ENCODE peak calls at places on chromosomes 1 and 21, in five cellular contexts. I is fibroblast of lung, P is body of pancreas, U is transverse colon, D is uterus. G is an unnamed sample.
A peak's percentile ranks its signal among the peaks of the same experiment; 100 is the strongest.

GRCh38 chr1:116515702-116516101 is 55.1 kb downstream of the CD58 start:
- DNase-seq in I (no peak), U (no peak), P (no peak), D (no peak), G (no peak)

GRCh38 chr1:233364695-233365539 is 37.4 kb downstream of the MAP3K21 start:
- DNase-seq in D (no peak), I (peak; percentile 19), U (no peak), P (no peak), G (no peak)

GRCh38 chr1:92961131-92961895 is at the start of gene DIPK1A:
- DNase-seq in I (peak; percentile 75), U (peak; percentile 82), D (peak; percentile 78), P (peak; percentile 73), G (peak; percentile 76)

GRCh38 chr1:17259233-17259873 is 10.5 kb downstream of the PADI3 start:
- DNase-seq in I (peak; percentile 66), U (no peak), D (no peak), P (no peak), G (no peak)

GRCh38 chr1:169312084-169312954 is 55.3 kb downstream of the NME7 start:
- DNase-seq in D (no peak), U (no peak), I (peak; percentile 99), P (no peak), G (no peak)

GRCh38 chr1:91774520-91775203 is 111.3 kb downstream of the TGFBR3 start:
- DNase-seq in I (peak; percentile 75), D (no peak), U (no peak), P (no peak), G (no peak)

GRCh38 chr1:24683713-24684162 is 40.6 kb downstream of the SRRM1 start:
- DNase-seq in D (no peak), P (no peak), U (no peak), I (peak; percentile 99), G (no peak)

GRCh38 chr1:55081905-55082296 is 42.6 kb downstream of the PCSK9 start:
- DNase-seq in I (no peak), P (no peak), D (no peak), U (no peak), G (no peak)

GRCh38 chr1:44405041-44405803 is at the start of gene RNF220:
- DNase-seq in D (no peak), P (no peak), U (peak; percentile 42), I (peak; percentile 76), G (peak; percentile 38)

GRCh38 chr1:244065063-244065788 is 14.1 kb downstream of the ZBTB18 start:
- DNase-seq in P (no peak), D (no peak), I (peak; percentile 17), U (no peak), G (no peak)

GRCh38 chr1:10724052-10724494 is 72.4 kb downstream of the CASZ1 start:
- DNase-seq in D (peak; percentile 54), P (peak; percentile 91), I (peak; percentile 57), U (peak; percentile 49), G (peak; percentile 63)

GRCh38 chr1:239951518-239952130 is 140.1 kb upstream of the FMN2 start:
- DNase-seq in P (peak; percentile 75), D (no peak), I (peak; percentile 57), U (peak; percentile 65), G (peak; percentile 61)

GRCh38 chr1:178768423-178768822 is 43.4 kb downstream of the RALGPS2 start:
- DNase-seq in U (no peak), I (peak; percentile 8), D (no peak), P (no peak), G (no peak)

GRCh38 chr1:155934933-155935590 is 849 bp upstream of the KHDC4 start:
- DNase-seq in I (no peak), U (no peak), D (no peak), P (no peak), G (peak; percentile 89)

GRCh38 chr1:227902641-227902990 is 45.1 kb downstream of the WNT9A start:
- DNase-seq in U (no peak), I (no peak), D (no peak), P (no peak), G (no peak)

GRCh38 chr1:156135930-156136871 is 17.2 kb upstream of the SEMA4A start:
- DNase-seq in I (no peak), D (no peak), P (no peak), U (no peak), G (no peak)

GRCh38 chr1:44786138-44786840 is 1.7 kb downstream of the BEST4 start:
- DNase-seq in D (peak; percentile 78), P (peak; percentile 82), I (peak; percentile 68), U (peak; percentile 84), G (peak; percentile 81)

GRCh38 chr21:37863842-37864241 is 52.4 kb downstream of the KCNJ6 start:
- DNase-seq in P (no peak), I (peak; percentile 88), U (no peak), D (no peak), G (no peak)

DNA sequence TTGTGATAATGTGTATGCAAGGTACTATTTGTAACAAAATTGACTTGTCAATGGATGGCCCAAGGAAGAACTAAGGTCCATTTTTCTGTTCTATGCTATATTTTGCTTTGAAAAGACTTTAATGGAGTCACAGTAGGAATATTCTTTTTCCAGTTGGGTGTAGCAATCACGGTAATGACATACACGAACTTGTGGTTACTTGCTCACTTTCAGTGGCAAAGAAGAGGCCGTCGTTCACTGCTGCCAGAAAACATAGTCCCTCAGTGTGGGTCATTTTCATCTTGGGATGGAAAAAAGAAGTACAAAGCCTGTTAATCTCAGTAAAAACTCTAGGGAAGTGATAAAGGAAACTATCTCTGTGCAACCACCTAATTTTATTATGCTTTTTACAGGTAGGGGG is 47.8 kb upstream of the LAMC2 start:
- DNase-seq in I (peak; percentile 24), P (no peak), U (no peak), D (no peak), G (no peak)
- H3K27ac ChIP-seq in I (no peak overlapping the region), P (no peak overlapping the region), U (peak overlapping the region; percentile 66), D (peak overlapping the region; percentile 88), G (peak overlapping the region; percentile 37)

GRCh38 chr21:45335151-45335760 is 47.6 kb upstream of the POFUT2 start:
- DNase-seq in U (no peak), P (no peak), D (no peak), I (no peak), G (no peak)

GRCh38 chr21:45336535-45336810 is 48.8 kb upstream of the POFUT2 start:
- DNase-seq in D (no peak), P (no peak), I (no peak), U (no peak), G (no peak)

GRCh38 chr21:45335761-45336534 is 48.3 kb upstream of the POFUT2 start:
- DNase-seq in D (no peak), U (no peak), P (no peak), I (no peak), G (peak; percentile 36)

GRCh38 chr21:45338326-45339017 is 50.8 kb upstream of the POFUT2 start:
- DNase-seq in I (no peak), U (no peak), D (no peak), P (no peak), G (no peak)

GRCh38 chr21:45336870-45337269 is 49.2 kb upstream of the POFUT2 start:
- DNase-seq in I (peak; percentile 60), P (no peak), U (no peak), D (no peak), G (peak; percentile 75)
- H3K27ac ChIP-seq in I (no peak overlapping the region), P (peak overlapping the region; percentile 36), U (no peak overlapping the region), D (no peak overlapping the region), G (peak overlapping the region; percentile 67)

GRCh38 chr1:109826930-109827349 is 63.2 kb upstream of the EPS8L3 start:
- DNase-seq in I (no peak), P (no peak), D (peak; percentile 53), U (no peak), G (no peak)
- H3K27ac ChIP-seq in I (no peak overlapping the region), P (no peak overlapping the region), D (no peak overlapping the region), U (no peak overlapping the region), G (no peak overlapping the region)

DNA sequence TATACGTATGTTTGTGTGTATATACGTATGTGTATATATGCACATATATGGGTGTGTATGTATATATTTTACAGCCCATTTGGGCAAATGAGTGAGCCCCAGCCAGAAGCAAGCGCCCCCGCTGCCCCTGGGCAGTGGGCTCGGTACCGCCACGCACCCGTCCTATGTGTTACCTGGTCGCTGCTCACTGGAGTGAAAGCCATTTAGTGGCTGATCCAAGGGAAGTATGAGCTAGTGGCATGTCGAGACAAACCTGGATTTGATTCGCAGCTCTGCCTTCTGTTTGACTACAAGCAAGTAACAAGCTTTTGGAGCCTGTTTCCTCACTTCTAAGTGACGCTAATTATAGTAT is 35.8 kb upstream of the JAK1 start:
- DNase-seq in P (peak; percentile 22), U (no peak), D (peak; percentile 36), I (no peak), G (no peak)
- H3K27ac ChIP-seq in P (peak overlapping the region; percentile 94), U (peak overlapping the region; percentile 81), D (peak overlapping the region; percentile 91), I (peak overlapping the region; percentile 91), G (peak overlapping the region; percentile 86)

DNA sequence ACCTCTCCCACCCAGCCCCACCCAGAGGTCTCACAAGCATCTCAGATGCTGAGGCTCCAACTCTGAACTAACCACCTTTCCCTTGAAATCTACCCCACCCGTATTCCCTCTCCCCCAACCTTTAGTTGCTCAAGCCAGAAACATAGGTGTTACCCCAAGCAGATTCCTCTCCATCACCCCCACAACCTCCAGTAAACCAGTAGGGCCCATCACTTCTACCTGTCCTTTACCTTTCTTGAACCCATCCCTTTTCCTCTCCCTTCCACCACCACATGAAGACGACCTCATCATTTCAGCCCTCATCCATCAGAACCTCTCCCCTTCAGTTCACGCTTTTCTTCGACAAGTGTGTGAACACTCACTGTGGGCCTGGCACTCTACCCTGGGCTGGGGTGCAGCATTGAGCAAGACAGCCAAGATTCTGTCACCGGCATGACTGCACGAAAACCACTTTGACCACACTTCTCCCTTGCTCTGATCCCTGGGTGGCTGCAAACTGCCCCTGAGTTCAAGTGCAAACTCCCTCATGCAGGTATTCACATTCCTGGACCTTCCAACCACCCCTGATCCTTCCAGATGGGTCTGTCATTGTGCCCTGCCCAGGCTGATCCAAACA is 65.5 kb upstream of the LAPTM5 start:
- DNase-seq in D (no peak), P (no peak), I (peak; percentile 76), U (no peak), G (peak; percentile 39)
- H3K27ac ChIP-seq in D (peak overlapping the region; percentile 97), P (peak overlapping the region; percentile 100), I (peak overlapping the region; percentile 91), U (peak overlapping the region; percentile 89), G (peak overlapping the region; percentile 99)

GRCh38 chr1:195756109-195756508 is 852.1 kb downstream of the KCNT2 start:
- DNase-seq in I (no peak), D (no peak), P (no peak), U (no peak), G (no peak)

GRCh38 chr1:195754297-195754696 is 853.9 kb downstream of the KCNT2 start:
- DNase-seq in U (no peak), P (no peak), I (no peak), D (no peak), G (no peak)

GRCh38 chr1:195748969-195749368 is 859.3 kb downstream of the KCNT2 start:
- DNase-seq in I (no peak), P (no peak), U (no peak), D (no peak), G (no peak)

GRCh38 chr1:195754874-195755273 is 853.4 kb downstream of the KCNT2 start:
- DNase-seq in I (peak; percentile 57), P (no peak), U (no peak), D (no peak), G (no peak)
- H3K27ac ChIP-seq in I (no peak overlapping the region), P (no peak overlapping the region), U (no peak overlapping the region), D (no peak overlapping the region), G (no peak overlapping the region)

GRCh38 chr1:153550398-153550758 is 1.3 kb upstream of the S100A3 start:
- DNase-seq in I (no peak), U (no peak), D (no peak), P (no peak), G (no peak)
- H3K27ac ChIP-seq in I (no peak overlapping the region), U (no peak overlapping the region), D (peak overlapping the region; percentile 94), P (no peak overlapping the region), G (no peak overlapping the region)

G was measured in thyroid gland.